ENCODE peak calls at places on chromosomes 4 and X, in four cellular contexts. One of them, this sample, is unnamed.

GRCh38 chr4:156473175-156473574 is 498.4 kb downstream of the PDGFC start:
- DNase-seq in CD8-positive, alpha-beta T cell: no peak
- DNase-seq in Caco-2: no peak
- DNase-seq in IMR-90: no peak
- DNase-seq in this sample: no peak

GRCh38 chr4:112167790-112168189 is 22.5 kb downstream of the FAM241A start:
- DNase-seq in CD8-positive, alpha-beta T cell: peak; percentile 4
- DNase-seq in Caco-2: no peak
- DNase-seq in IMR-90: peak; percentile 37
- DNase-seq in this sample: no peak

GRCh38 chr4:712093-712492 is 6.5 kb downstream of the PCGF3 start:
- DNase-seq in CD8-positive, alpha-beta T cell: no peak
- DNase-seq in Caco-2: no peak
- DNase-seq in IMR-90: no peak
- DNase-seq in this sample: no peak

GRCh38 chrX:136147320-136147901 is at the start of gene FHL1:
- DNase-seq in CD8-positive, alpha-beta T cell: peak; percentile 24
- DNase-seq in Caco-2: peak; percentile 3
- DNase-seq in IMR-90: peak; percentile 12
- DNase-seq in this sample: no peak

GRCh38 chr4:80036949-80037348 is 36.1 kb downstream of the ANTXR2 start:
- DNase-seq in CD8-positive, alpha-beta T cell: no peak
- DNase-seq in Caco-2: no peak
- DNase-seq in IMR-90: peak; percentile 77
- DNase-seq in this sample: no peak

GRCh38 chr4:184669251-184669650 is 19.7 kb downstream of the PRIMPOL start:
- DNase-seq in CD8-positive, alpha-beta T cell: no peak
- DNase-seq in Caco-2: no peak
- DNase-seq in IMR-90: no peak
- DNase-seq in this sample: no peak

GRCh38 chr4:113049421-113050355 is at the start of gene ANK2:
- DNase-seq in CD8-positive, alpha-beta T cell: no peak
- DNase-seq in Caco-2: no peak
- DNase-seq in IMR-90: no peak
- DNase-seq in this sample: no peak

GRCh38 chrX:129749069-129749468 is 10.3 kb downstream of the XPNPEP2 start:
- DNase-seq in CD8-positive, alpha-beta T cell: no peak
- DNase-seq in Caco-2: no peak
- DNase-seq in IMR-90: no peak
- DNase-seq in this sample: no peak

GRCh38 chrX:44748014-44748413 is 95.8 kb upstream of the DUSP21 start:
- DNase-seq in CD8-positive, alpha-beta T cell: no peak
- DNase-seq in Caco-2: no peak
- DNase-seq in IMR-90: no peak
- DNase-seq in this sample: no peak

GRCh38 chrX:23815376-23815775 is 32.4 kb downstream of the SAT1 start:
- DNase-seq in CD8-positive, alpha-beta T cell: no peak
- DNase-seq in Caco-2: no peak
- DNase-seq in IMR-90: no peak
- DNase-seq in this sample: no peak

GRCh38 chr4:41448935-41449334 is 89.0 kb upstream of the LIMCH1 start:
- DNase-seq in CD8-positive, alpha-beta T cell: no peak
- DNase-seq in Caco-2: no peak
- DNase-seq in IMR-90: no peak
- DNase-seq in this sample: no peak

GRCh38 chr4:2867758-2868491 is 24.3 kb downstream of the ADD1 start:
- DNase-seq in CD8-positive, alpha-beta T cell: no peak
- DNase-seq in Caco-2: no peak
- DNase-seq in IMR-90: peak; percentile 47
- DNase-seq in this sample: no peak

GRCh38 chr4:116358633-116359222 is 726.6 kb downstream of the TRAM1L1 start:
- DNase-seq in CD8-positive, alpha-beta T cell: no peak
- DNase-seq in Caco-2: peak; percentile 85
- DNase-seq in IMR-90: peak; percentile 43
- DNase-seq in this sample: no peak

GRCh38 chr4:26916195-26916594 is 55.6 kb downstream of the STIM2 start:
- DNase-seq in CD8-positive, alpha-beta T cell: no peak
- DNase-seq in Caco-2: no peak
- DNase-seq in IMR-90: peak; percentile 40
- DNase-seq in this sample: no peak

GRCh38 chr4:142719854-142720541 is 126.1 kb downstream of the INPP4B start:
- DNase-seq in CD8-positive, alpha-beta T cell: no peak
- DNase-seq in Caco-2: peak; percentile 21
- DNase-seq in IMR-90: peak; percentile 21
- DNase-seq in this sample: no peak

DNA sequence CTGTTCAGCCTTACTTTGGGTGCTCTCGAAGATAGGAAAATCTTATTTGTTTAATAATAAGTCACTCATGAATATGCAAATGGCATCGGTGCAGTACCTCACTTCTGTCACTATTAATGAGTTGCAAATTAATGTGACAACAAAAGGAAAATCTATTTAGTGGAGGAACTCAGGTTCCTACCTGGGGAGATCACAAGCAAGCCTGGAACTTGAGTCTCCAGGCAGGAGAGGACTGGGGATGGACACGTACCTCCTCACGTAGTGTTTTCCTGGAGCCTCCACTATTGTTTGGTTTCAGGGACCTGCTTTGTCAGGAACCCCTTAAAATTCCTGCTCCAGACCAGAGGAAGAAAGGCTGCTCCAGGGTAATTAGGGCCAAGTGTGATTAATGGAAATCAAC is 82.1 kb downstream of the BCOR start:
- DNase-seq in CD8-positive, alpha-beta T cell: no peak
- DNase-seq in Caco-2: no peak
- DNase-seq in IMR-90: no peak
- DNase-seq in this sample: no peak
- H3K4me3 ChIP-seq in CD8-positive, alpha-beta T cell: no peak overlapping the region
- H3K4me3 ChIP-seq in Caco-2: no peak overlapping the region
- H3K4me3 ChIP-seq in IMR-90: no peak overlapping the region
- H3K4me3 ChIP-seq in this sample: no peak overlapping the region

GRCh38 chr4:85577307-85577706 is 102.4 kb downstream of the ARHGAP24 start:
- DNase-seq in CD8-positive, alpha-beta T cell: no peak
- DNase-seq in Caco-2: no peak
- DNase-seq in IMR-90: no peak
- DNase-seq in this sample: no peak
- H3K36me3 ChIP-seq in CD8-positive, alpha-beta T cell: no peaks in the 10 kb centered on the region
- H3K36me3 ChIP-seq in Caco-2: no peaks in the 10 kb centered on the region
- H3K36me3 ChIP-seq in IMR-90: no peaks in the 10 kb centered on the region
- H3K36me3 ChIP-seq in this sample: no peaks in the 10 kb centered on the region

DNA sequence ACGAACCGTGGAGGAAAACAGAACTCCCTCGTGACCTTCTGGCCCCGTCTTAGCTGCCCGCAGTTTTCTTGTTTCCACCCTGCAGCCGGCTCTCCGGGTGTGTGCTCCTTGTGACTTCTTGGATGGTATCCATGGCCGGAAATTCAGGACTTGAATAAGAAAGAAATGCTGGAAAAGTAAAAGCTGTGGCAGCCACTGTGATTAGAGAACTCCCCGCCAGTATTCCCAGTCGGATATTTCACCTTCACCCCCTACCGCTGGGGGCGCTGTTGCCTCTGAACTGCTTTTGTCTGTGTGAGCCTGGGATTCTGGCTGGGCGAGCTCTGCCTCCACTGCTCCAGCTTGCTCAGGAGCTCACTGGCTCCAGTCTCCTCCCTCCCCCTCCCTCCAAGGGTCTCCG is 41.5 kb upstream of the CYP4V2 start:
- DNase-seq in CD8-positive, alpha-beta T cell: no peak
- DNase-seq in Caco-2: no peak
- DNase-seq in IMR-90: no peak
- DNase-seq in this sample: no peak
- TF ChIP-seq CTCF in CD8-positive, alpha-beta T cell: peak; percentile 42
- TF ChIP-seq CTCF in Caco-2: no peak
- TF ChIP-seq CTCF in IMR-90: no peak
- TF ChIP-seq CTCF in this sample: no peak

DNA sequence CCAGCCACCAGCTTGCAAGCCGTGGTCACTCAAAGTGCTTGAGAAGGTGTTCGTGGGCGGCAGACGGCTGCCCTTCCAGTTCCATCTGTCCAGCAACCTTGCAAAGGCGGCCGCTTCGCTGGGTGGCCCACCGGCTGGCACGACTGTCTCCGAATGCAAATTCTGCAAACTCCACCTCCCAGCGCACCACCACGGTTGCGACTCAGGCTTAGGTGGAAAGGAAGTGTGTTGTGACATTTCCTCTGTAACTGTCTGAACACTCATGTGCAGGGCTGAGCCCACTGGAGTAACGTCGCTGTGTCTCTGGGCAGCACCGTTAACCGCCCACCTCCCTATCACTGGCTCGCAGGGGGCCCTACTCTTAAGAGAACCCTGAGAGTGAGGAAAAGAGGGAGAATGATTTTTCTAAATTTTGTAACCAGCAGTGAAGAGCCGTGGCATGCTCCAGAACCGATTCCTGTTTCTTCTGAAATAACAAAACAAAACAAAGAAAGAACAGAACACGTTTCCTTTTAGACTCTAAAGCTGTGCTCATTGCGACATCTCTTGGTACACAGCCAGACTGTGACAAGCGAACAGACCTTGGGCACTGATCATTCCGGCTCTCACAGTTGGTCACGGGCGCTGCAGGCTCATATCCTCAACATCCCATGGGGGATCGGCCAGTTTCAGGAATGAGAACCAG is at the start of gene P2RY8:
- DNase-seq in CD8-positive, alpha-beta T cell: peak; percentile 74
- DNase-seq in Caco-2: no peak
- DNase-seq in IMR-90: no peak
- DNase-seq in this sample: peak; percentile 29
- H3K4me3 ChIP-seq in CD8-positive, alpha-beta T cell: peak within 1 kb of the TSS; percentile 71
- H3K4me3 ChIP-seq in Caco-2: peak within 1 kb of the TSS; percentile 16
- H3K4me3 ChIP-seq in IMR-90: no peak within 1 kb of the TSS
- H3K4me3 ChIP-seq in this sample: peak within 1 kb of the TSS; percentile 62

GRCh38 chr4:67678612-67679011 is 22.3 kb downstream of the UBA6 start:
- DNase-seq in CD8-positive, alpha-beta T cell: no peak
- DNase-seq in Caco-2: no peak
- DNase-seq in IMR-90: no peak
- DNase-seq in this sample: no peak
- H3K36me3 ChIP-seq in CD8-positive, alpha-beta T cell: peaks cover 17% of the 10 kb centered on the region
- H3K36me3 ChIP-seq in Caco-2: no peaks in the 10 kb centered on the region
- H3K36me3 ChIP-seq in IMR-90: peaks cover 19% of the 10 kb centered on the region
- H3K36me3 ChIP-seq in this sample: peaks cover 9% of the 10 kb centered on the region

DNA sequence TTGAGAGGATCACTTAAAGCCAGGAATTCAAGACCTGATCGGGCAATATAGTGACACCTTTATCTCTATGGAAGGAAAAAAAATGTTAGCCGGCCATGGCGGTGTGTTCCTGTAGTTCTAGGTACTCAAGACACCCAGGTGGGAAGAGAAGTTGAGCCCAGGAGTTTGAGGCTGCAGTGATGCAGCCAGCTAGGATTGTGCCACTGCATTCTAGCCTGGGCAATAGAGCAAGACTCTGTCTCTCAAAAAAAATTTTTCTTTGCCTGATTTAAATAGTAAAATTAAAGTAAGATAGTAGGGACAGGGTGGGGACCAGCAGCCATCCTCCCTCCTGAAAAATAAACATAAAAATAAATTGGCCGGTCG is 16.9 kb upstream of the FAM47E start:
- DNase-seq in CD8-positive, alpha-beta T cell: no peak
- DNase-seq in Caco-2: no peak
- DNase-seq in IMR-90: no peak
- DNase-seq in this sample: no peak
- TF ChIP-seq CTCF in CD8-positive, alpha-beta T cell: no peak
- TF ChIP-seq CTCF in Caco-2: no peak
- TF ChIP-seq CTCF in IMR-90: no peak
- TF ChIP-seq CTCF in this sample: no peak

GRCh38 chrX:154918060-154918483 is 31.9 kb downstream of the F8A1 start:
- DNase-seq in CD8-positive, alpha-beta T cell: peak; percentile 0
- DNase-seq in Caco-2: peak; percentile 54
- DNase-seq in IMR-90: peak; percentile 80
- DNase-seq in this sample: no peak
- H3K4me3 ChIP-seq in CD8-positive, alpha-beta T cell: peak overlapping the region; percentile 15
- H3K4me3 ChIP-seq in Caco-2: no peak overlapping the region
- H3K4me3 ChIP-seq in IMR-90: peak overlapping the region; percentile 6
- H3K4me3 ChIP-seq in this sample: no peak overlapping the region

GRCh38 chrX:153793291-153793690 is 884 bp downstream of the IDH3G start:
- DNase-seq in CD8-positive, alpha-beta T cell: no peak
- DNase-seq in Caco-2: no peak
- DNase-seq in IMR-90: no peak
- DNase-seq in this sample: no peak

GRCh38 chrX:153797415-153798015 is 3.0 kb downstream of the SSR4 start:
- DNase-seq in CD8-positive, alpha-beta T cell: no peak
- DNase-seq in Caco-2: no peak
- DNase-seq in IMR-90: no peak
- DNase-seq in this sample: no peak

GRCh38 chrX:153794018-153794896 is at the start of the genes IDH3G and SSR4:
- DNase-seq in CD8-positive, alpha-beta T cell: peak; percentile 87
- DNase-seq in Caco-2: peak; percentile 92
- DNase-seq in IMR-90: peak; percentile 93
- DNase-seq in this sample: peak; percentile 50

GRCh38 chrX:153792368-153792767 is 1.8 kb downstream of the IDH3G start:
- DNase-seq in CD8-positive, alpha-beta T cell: no peak
- DNase-seq in Caco-2: no peak
- DNase-seq in IMR-90: no peak
- DNase-seq in this sample: no peak

GRCh38 chrX:153794897-153795816 is 689 bp downstream of the SSR4 start:
- DNase-seq in CD8-positive, alpha-beta T cell: no peak
- DNase-seq in Caco-2: no peak
- DNase-seq in IMR-90: no peak
- DNase-seq in this sample: no peak
- H3K36me3 ChIP-seq in CD8-positive, alpha-beta T cell: no peaks in the 10 kb centered on the region
- H3K36me3 ChIP-seq in Caco-2: no peaks in the 10 kb centered on the region
- H3K36me3 ChIP-seq in IMR-90: peaks cover 20% of the 10 kb centered on the region
- H3K36me3 ChIP-seq in this sample: peaks cover 5% of the 10 kb centered on the region

GRCh38 chr4:108006361-108006760 is 16.7 kb downstream of the HADH start:
- DNase-seq in CD8-positive, alpha-beta T cell: no peak
- DNase-seq in Caco-2: no peak
- DNase-seq in IMR-90: no peak
- DNase-seq in this sample: no peak
- TF ChIP-seq CTCF in CD8-positive, alpha-beta T cell: no peak
- TF ChIP-seq CTCF in Caco-2: no peak
- TF ChIP-seq CTCF in IMR-90: no peak
- TF ChIP-seq CTCF in this sample: no peak

This sample was measured in esophagus squamous epithelium.